ENCODE peak calls at places on chromosome 5, in ten cellular contexts. One of them, this sample, is unnamed.

GRCh38 chr5:72178910-72179815 is 71.9 kb downstream of the MAP1B start:
- DNase-seq in heart left ventricle: peak
- DNase-seq in spleen: no peak
- DNase-seq in esophagus squamous epithelium: no peak
- DNase-seq in uterus: peak
- DNase-seq in ovary: peak
- DNase-seq in tibial nerve: peak
- DNase-seq in prostate gland: peak
- DNase-seq in HCT116: peak
- DNase-seq in body of pancreas: peak
- DNase-seq in this sample: peak

GRCh38 chr5:207599-207998 is 10.4 kb downstream of the CCDC127 start:
- DNase-seq in tibial nerve: no peak
- DNase-seq in ovary: no peak
- DNase-seq in heart left ventricle: no peak
- DNase-seq in uterus: no peak
- DNase-seq in esophagus squamous epithelium: no peak
- DNase-seq in HCT116: no peak
- DNase-seq in prostate gland: no peak
- DNase-seq in body of pancreas: no peak
- DNase-seq in spleen: peak
- DNase-seq in this sample: no peak

GRCh38 chr5:97229196-97229595 is 46.1 kb upstream of the RIOK2 start:
- DNase-seq in ovary: no peak
- DNase-seq in tibial nerve: no peak
- DNase-seq in spleen: no peak
- DNase-seq in uterus: no peak
- DNase-seq in HCT116: no peak
- DNase-seq in heart left ventricle: no peak
- DNase-seq in esophagus squamous epithelium: no peak
- DNase-seq in body of pancreas: no peak
- DNase-seq in prostate gland: peak
- DNase-seq in this sample: no peak

GRCh38 chr5:82165740-82166530 is 112.2 kb downstream of the RPS23 start:
- DNase-seq in ovary: peak
- DNase-seq in HCT116: peak
- DNase-seq in tibial nerve: peak
- DNase-seq in esophagus squamous epithelium: peak
- DNase-seq in uterus: peak
- DNase-seq in spleen: no peak
- DNase-seq in prostate gland: peak
- DNase-seq in body of pancreas: peak
- DNase-seq in heart left ventricle: peak
- DNase-seq in this sample: peak

GRCh38 chr5:123456242-123456641 is 33.0 kb upstream of the CEP120 start:
- DNase-seq in tibial nerve: no peak
- DNase-seq in esophagus squamous epithelium: no peak
- DNase-seq in heart left ventricle: no peak
- DNase-seq in uterus: no peak
- DNase-seq in HCT116: no peak
- DNase-seq in spleen: no peak
- DNase-seq in body of pancreas: no peak
- DNase-seq in ovary: no peak
- DNase-seq in prostate gland: no peak
- DNase-seq in this sample: no peak

GRCh38 chr5:149937610-149938009 is 7.0 kb downstream of the PDE6A start:
- DNase-seq in tibial nerve: no peak
- DNase-seq in esophagus squamous epithelium: no peak
- DNase-seq in heart left ventricle: no peak
- DNase-seq in ovary: no peak
- DNase-seq in body of pancreas: no peak
- DNase-seq in HCT116: no peak
- DNase-seq in prostate gland: peak
- DNase-seq in uterus: no peak
- DNase-seq in spleen: no peak
- DNase-seq in this sample: no peak

GRCh38 chr5:77774981-77775772 is 962 bp downstream of the TBCA start:
- DNase-seq in heart left ventricle: no peak
- DNase-seq in HCT116: peak
- DNase-seq in prostate gland: no peak
- DNase-seq in esophagus squamous epithelium: no peak
- DNase-seq in body of pancreas: no peak
- DNase-seq in tibial nerve: no peak
- DNase-seq in ovary: no peak
- DNase-seq in uterus: no peak
- DNase-seq in spleen: no peak
- DNase-seq in this sample: no peak

GRCh38 chr5:10719965-10720364 is 41.1 kb downstream of the DAP start:
- DNase-seq in prostate gland: no peak
- DNase-seq in heart left ventricle: no peak
- DNase-seq in esophagus squamous epithelium: no peak
- DNase-seq in HCT116: peak
- DNase-seq in uterus: no peak
- DNase-seq in body of pancreas: peak
- DNase-seq in ovary: no peak
- DNase-seq in spleen: no peak
- DNase-seq in tibial nerve: no peak
- DNase-seq in this sample: no peak

DNA sequence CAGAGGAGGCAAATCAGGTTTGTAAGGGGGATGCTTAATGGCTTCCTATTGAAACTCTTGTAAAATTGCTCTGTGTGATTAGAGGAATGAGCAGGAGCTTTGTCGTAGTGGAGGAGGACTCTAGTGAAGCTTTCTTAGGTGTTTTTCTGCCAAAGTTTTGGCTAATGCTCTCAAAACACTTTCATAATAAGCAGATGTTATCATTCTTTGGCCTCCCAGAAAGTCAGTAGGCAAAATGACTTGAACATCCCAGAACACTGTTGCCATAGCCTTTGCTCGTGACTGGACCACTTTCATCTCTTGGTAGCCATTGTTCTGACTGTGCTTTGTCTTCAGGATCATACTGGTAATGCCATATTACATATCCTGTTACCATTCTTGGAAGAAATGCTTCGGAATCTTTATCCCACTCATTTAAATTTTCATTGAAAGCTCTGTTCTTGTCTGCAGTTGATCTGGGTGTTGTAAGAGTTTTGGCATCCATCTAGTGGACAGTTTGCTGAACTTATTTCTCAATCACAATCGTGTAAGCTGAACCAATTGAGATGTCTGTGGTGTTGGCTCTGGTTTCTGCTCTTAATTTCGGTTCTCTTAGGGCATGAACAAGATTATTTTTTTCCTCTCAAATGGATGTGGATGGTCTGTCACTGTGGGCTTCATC is 187.6 kb downstream of the COMMD10 start:
- DNase-seq in tibial nerve: no peak
- DNase-seq in esophagus squamous epithelium: no peak
- DNase-seq in prostate gland: no peak
- DNase-seq in heart left ventricle: no peak
- DNase-seq in HCT116: no peak
- DNase-seq in body of pancreas: no peak
- DNase-seq in spleen: no peak
- DNase-seq in ovary: no peak
- DNase-seq in uterus: no peak
- DNase-seq in this sample: no peak
- TF ChIP-seq CTCF in tibial nerve: peak
- TF ChIP-seq CTCF in esophagus squamous epithelium: no peak
- TF ChIP-seq CTCF in prostate gland: no peak
- TF ChIP-seq CTCF in heart left ventricle: peak
- TF ChIP-seq CTCF in HCT116: no peak
- TF ChIP-seq CTCF in body of pancreas: no peak
- TF ChIP-seq CTCF in spleen: no peak
- TF ChIP-seq CTCF in ovary: no peak
- TF ChIP-seq CTCF in uterus: no peak
- TF ChIP-seq CTCF in this sample: no peak

GRCh38 chr5:140107312-140108092 is 6.4 kb upstream of the PURA start:
- DNase-seq in HCT116: peak
- DNase-seq in esophagus squamous epithelium: peak
- DNase-seq in spleen: peak
- DNase-seq in ovary: peak
- DNase-seq in uterus: peak
- DNase-seq in heart left ventricle: peak
- DNase-seq in body of pancreas: peak
- DNase-seq in prostate gland: peak
- DNase-seq in tibial nerve: peak
- DNase-seq in this sample: peak
- TF ChIP-seq POLR2A in HCT116: peak
- TF ChIP-seq POLR2A in esophagus squamous epithelium: no peak
- TF ChIP-seq POLR2A in spleen: no peak
- TF ChIP-seq POLR2A in ovary: peak
- TF ChIP-seq POLR2A in uterus: peak
- TF ChIP-seq POLR2A in heart left ventricle: peak
- TF ChIP-seq POLR2A in body of pancreas: peak
- TF ChIP-seq POLR2A in prostate gland: peak
- TF ChIP-seq POLR2A in tibial nerve: peak
- TF ChIP-seq POLR2A in this sample: peak

DNA sequence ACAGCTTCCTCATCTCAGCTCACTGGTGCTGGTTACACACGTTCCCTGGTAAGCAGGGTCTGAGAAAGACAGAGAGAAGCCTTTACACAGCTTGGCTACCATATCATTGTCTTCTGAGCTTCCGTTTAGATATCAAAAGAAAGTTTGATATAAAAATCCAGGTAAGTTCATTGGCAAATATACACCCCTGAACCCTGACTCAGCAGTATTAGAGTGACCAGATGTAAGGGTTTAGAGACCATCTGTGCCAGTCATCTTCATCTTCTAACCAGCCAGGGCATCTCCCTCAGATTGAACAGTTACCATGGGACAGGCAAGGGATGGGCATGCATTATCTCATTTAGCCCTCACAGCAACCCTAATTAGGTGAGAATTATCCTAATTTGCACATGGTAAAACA is 232.1 kb downstream of the MED10 start:
- DNase-seq in uterus: no peak
- DNase-seq in prostate gland: no peak
- DNase-seq in spleen: no peak
- DNase-seq in ovary: no peak
- DNase-seq in esophagus squamous epithelium: no peak
- DNase-seq in heart left ventricle: no peak
- DNase-seq in tibial nerve: no peak
- DNase-seq in HCT116: no peak
- DNase-seq in body of pancreas: no peak
- DNase-seq in this sample: no peak
- TF ChIP-seq CTCF in uterus: no peak
- TF ChIP-seq CTCF in prostate gland: no peak
- TF ChIP-seq CTCF in spleen: no peak
- TF ChIP-seq CTCF in ovary: no peak
- TF ChIP-seq CTCF in esophagus squamous epithelium: no peak
- TF ChIP-seq CTCF in heart left ventricle: no peak
- TF ChIP-seq CTCF in tibial nerve: no peak
- TF ChIP-seq CTCF in HCT116: no peak
- TF ChIP-seq CTCF in body of pancreas: no peak
- TF ChIP-seq CTCF in this sample: no peak

DNA sequence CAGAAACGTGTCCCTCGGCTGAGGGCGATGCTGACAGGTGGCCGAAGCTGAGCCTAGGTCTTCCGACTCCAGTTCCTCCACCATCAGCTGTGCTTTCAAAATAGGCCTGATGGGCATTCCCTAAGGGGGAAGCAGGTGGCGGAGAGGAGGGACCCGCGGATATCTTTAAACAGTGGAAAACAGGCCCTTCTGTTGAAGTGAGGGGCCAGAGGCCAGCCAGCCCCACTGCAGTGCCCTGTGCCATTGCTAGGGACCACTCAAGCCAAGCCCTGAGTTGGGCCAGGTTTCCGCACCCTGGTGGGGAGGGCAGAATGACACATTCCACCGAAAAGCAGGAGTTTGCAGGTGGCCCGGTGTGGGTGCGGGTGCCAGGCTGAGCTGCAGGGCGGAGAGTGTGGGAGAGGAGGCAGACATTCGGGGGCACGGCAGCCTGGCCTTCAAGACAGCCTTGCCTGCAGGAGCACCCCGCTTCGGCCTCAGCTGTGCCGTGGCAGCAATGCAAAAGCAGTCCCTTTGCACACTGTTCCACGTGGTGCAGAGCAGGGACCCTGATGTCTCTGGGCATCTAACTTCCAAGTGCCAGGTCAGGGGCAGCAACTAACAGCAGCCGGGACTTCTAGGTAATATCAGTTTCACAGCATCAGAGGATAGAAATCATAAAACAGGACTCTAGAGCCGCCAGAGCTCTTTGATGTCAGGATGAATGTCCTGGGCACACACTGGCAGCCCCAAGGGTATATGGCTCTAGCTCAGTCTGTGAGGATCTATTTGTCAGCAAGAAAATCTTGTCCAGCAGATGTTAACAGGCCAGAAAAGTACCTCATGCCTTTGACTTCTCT is 17.2 kb downstream of the HNRNPH1 start:
- DNase-seq in HCT116: no peak
- DNase-seq in prostate gland: no peak
- DNase-seq in spleen: peak
- DNase-seq in esophagus squamous epithelium: no peak
- DNase-seq in ovary: peak
- DNase-seq in uterus: no peak
- DNase-seq in heart left ventricle: no peak
- DNase-seq in tibial nerve: no peak
- DNase-seq in body of pancreas: no peak
- DNase-seq in this sample: no peak
- TF ChIP-seq POLR2A in HCT116: no peak
- TF ChIP-seq POLR2A in prostate gland: no peak
- TF ChIP-seq POLR2A in spleen: no peak
- TF ChIP-seq POLR2A in esophagus squamous epithelium: no peak
- TF ChIP-seq POLR2A in ovary: no peak
- TF ChIP-seq POLR2A in uterus: no peak
- TF ChIP-seq POLR2A in heart left ventricle: no peak
- TF ChIP-seq POLR2A in tibial nerve: no peak
- TF ChIP-seq POLR2A in body of pancreas: no peak
- TF ChIP-seq POLR2A in this sample: no peak

GRCh38 chr5:156669416-156669815 is 180.7 kb upstream of the PPP1R2B start:
- DNase-seq in tibial nerve: no peak
- DNase-seq in uterus: no peak
- DNase-seq in HCT116: no peak
- DNase-seq in prostate gland: no peak
- DNase-seq in spleen: no peak
- DNase-seq in ovary: no peak
- DNase-seq in heart left ventricle: no peak
- DNase-seq in esophagus squamous epithelium: no peak
- DNase-seq in body of pancreas: no peak
- DNase-seq in this sample: no peak
- TF ChIP-seq CTCF in tibial nerve: no peak
- TF ChIP-seq CTCF in uterus: no peak
- TF ChIP-seq CTCF in HCT116: no peak
- TF ChIP-seq CTCF in prostate gland: no peak
- TF ChIP-seq CTCF in spleen: no peak
- TF ChIP-seq CTCF in ovary: no peak
- TF ChIP-seq CTCF in heart left ventricle: no peak
- TF ChIP-seq CTCF in esophagus squamous epithelium: no peak
- TF ChIP-seq CTCF in body of pancreas: no peak
- TF ChIP-seq CTCF in this sample: no peak

This sample was measured in Peyer's patch.